ENCODE peak calls at places on chromosome 5, in eight cellular contexts. O, V, L, J, P, I, A and T are unnamed samples.

GRCh38 chr5:136631176-136631575 is 265.8 kb upstream of the TRPC7 start:
- DNase-seq in V (no peak), A (no peak), L (no peak), P (no peak), O (no peak), I (no peak), J (no peak), T (no peak)

GRCh38 chr5:14945021-14945420 is 73.4 kb upstream of the ANKH start:
- DNase-seq in I (peak), V (no peak), J (no peak), O (no peak), L (no peak), P (no peak), A (no peak), T (no peak)

GRCh38 chr5:147956064-147956841 is 49.9 kb upstream of the C5orf46 start:
- DNase-seq in I (no peak), L (no peak), A (no peak), P (no peak), J (no peak), V (no peak), O (no peak), T (no peak)

GRCh38 chr5:39169081-39169480 is 50.3 kb downstream of the FYB1 start:
- DNase-seq in A (no peak), I (no peak), J (no peak), L (no peak), O (no peak), P (no peak), V (no peak), T (no peak)

GRCh38 chr5:149386166-149386565 is 7.1 kb upstream of the IL17B start:
- DNase-seq in O (no peak), A (no peak), V (no peak), L (no peak), I (no peak), J (no peak), P (no peak), T (no peak)

GRCh38 chr5:31119938-31120641 is 73.4 kb upstream of the CDH6 start:
- DNase-seq in P (no peak), V (no peak), O (no peak), J (no peak), A (no peak), L (no peak), I (no peak), T (peak)

GRCh38 chr5:30959238-30959637 is 234.2 kb upstream of the CDH6 start:
- DNase-seq in O (no peak), A (no peak), V (no peak), I (peak), P (no peak), L (no peak), J (no peak), T (no peak)

GRCh38 chr5:54718647-54719046 is 201.1 kb downstream of the SNX18 start:
- DNase-seq in P (peak), V (no peak), A (peak), I (no peak), J (no peak), O (no peak), L (no peak), T (no peak)

GRCh38 chr5:78601622-78602314 is 46.8 kb downstream of the LHFPL2 start:
- DNase-seq in L (no peak), I (peak), P (no peak), A (no peak), J (no peak), O (no peak), V (no peak), T (no peak)

GRCh38 chr5:5793560-5793959 is 371.1 kb downstream of the ICE1 start:
- DNase-seq in O (no peak), A (no peak), I (no peak), V (no peak), P (no peak), J (no peak), L (no peak), T (no peak)

GRCh38 chr5:79844571-79844970 is 146.5 kb downstream of the MTX3 start:
- DNase-seq in J (no peak), O (no peak), V (no peak), P (no peak), A (no peak), I (no peak), L (no peak), T (no peak)

GRCh38 chr5:154627711-154628678 is 127.2 kb upstream of the LARP1 start:
- DNase-seq in A (no peak), V (no peak), O (no peak), J (no peak), I (no peak), P (no peak), L (no peak), T (no peak)

GRCh38 chr5:76602094-76602726 is 21.0 kb downstream of the F2RL2 start:
- DNase-seq in O (no peak), V (no peak), J (no peak), I (peak), P (no peak), A (no peak), L (no peak), T (no peak)

GRCh38 chr5:107112207-107112606 is 558.5 kb downstream of the EFNA5 start:
- DNase-seq in I (no peak), O (no peak), P (no peak), L (no peak), V (no peak), A (no peak), J (no peak), T (no peak)

GRCh38 chr5:15502208-15502607 is 2.2 kb downstream of the FBXL7 start:
- DNase-seq in I (no peak), J (no peak), V (no peak), L (no peak), A (no peak), O (no peak), P (no peak), T (no peak)

GRCh38 chr5:95723632-95724369 is 7.3 kb upstream of the RHOBTB3 start:
- DNase-seq in V (no peak), J (peak), L (no peak), A (peak), O (no peak), I (no peak), P (peak), T (peak)

GRCh38 chr5:1999794-2000193 is 117.1 kb upstream of the IRX4 start:
- DNase-seq in P (no peak), J (no peak), I (no peak), O (no peak), A (no peak), V (no peak), L (no peak), T (no peak)

GRCh38 chr5:58346001-58346400 is 113.9 kb downstream of the PLK2 start:
- DNase-seq in I (no peak), J (no peak), O (no peak), L (no peak), P (no peak), A (no peak), V (no peak), T (no peak)

GRCh38 chr5:115600771-115601170 is 1.5 kb downstream of the TICAM2 start:
- DNase-seq in O (no peak), P (no peak), I (no peak), A (no peak), V (no peak), J (no peak), L (no peak), T (no peak)

GRCh38 chr5:116765441-116765840 is 190.8 kb upstream of the SEMA6A start:
- DNase-seq in I (peak), V (no peak), A (no peak), O (no peak), L (no peak), J (no peak), P (no peak), T (no peak)

GRCh38 chr5:66518753-66519152 is 77.4 kb upstream of the MAST4 start:
- DNase-seq in A (no peak), L (no peak), O (no peak), I (no peak), P (no peak), J (no peak), V (no peak), T (no peak)

GRCh38 chr5:9775339-9775738 is 145.2 kb upstream of the TAS2R1 start:
- DNase-seq in A (no peak), J (no peak), I (no peak), V (no peak), O (no peak), L (no peak), P (no peak), T (no peak)

GRCh38 chr5:33370135-33370472 is 70.7 kb upstream of the TARS1 start:
- DNase-seq in O (no peak), P (no peak), L (no peak), V (no peak), I (no peak), J (no peak), A (no peak), T (peak)

GRCh38 chr5:137583129-137583528 is 84.0 kb upstream of the SPOCK1 start:
- DNase-seq in P (no peak), L (no peak), A (no peak), O (no peak), V (no peak), I (no peak), J (no peak), T (no peak)

GRCh38 chr5:31481531-31481930 is 50.4 kb downstream of the DROSHA start:
- DNase-seq in A (no peak), J (no peak), V (no peak), P (no peak), O (no peak), L (no peak), I (no peak), T (no peak)

GRCh38 chr5:41891066-41891707 is 13.0 kb upstream of the RIMOC1 start:
- DNase-seq in V (no peak), P (no peak), J (peak), I (no peak), L (no peak), A (no peak), O (no peak), T (no peak)

GRCh38 chr5:88203977-88204735 is 64.5 kb downstream of the TMEM161B start:
- DNase-seq in A (no peak), L (no peak), J (no peak), V (no peak), P (no peak), O (no peak), I (no peak), T (no peak)

GRCh38 chr5:163759000-163759730 is 253.7 kb downstream of the MAT2B start:
- DNase-seq in L (no peak), O (no peak), I (no peak), P (no peak), A (no peak), J (no peak), V (no peak), T (no peak)

GRCh38 chr5:163758283-163758711 is 252.9 kb downstream of the MAT2B start:
- DNase-seq in J (no peak), V (no peak), O (no peak), P (no peak), I (no peak), A (no peak), L (no peak), T (no peak)

GRCh38 chr5:163756170-163756569 is 250.8 kb downstream of the MAT2B start:
- DNase-seq in L (no peak), P (no peak), J (no peak), A (no peak), O (no peak), V (no peak), I (no peak), T (no peak)

GRCh38 chr5:163757344-163757743 is 251.9 kb downstream of the MAT2B start:
- DNase-seq in I (no peak), V (no peak), J (no peak), P (no peak), O (no peak), A (no peak), L (no peak), T (no peak)

GRCh38 chr5:163760498-163760897 is 255.1 kb downstream of the MAT2B start:
- DNase-seq in P (no peak), O (no peak), I (no peak), J (no peak), V (no peak), A (no peak), L (no peak), T (peak)
- TF ChIP-seq POLR2A in P (no peak), O (no peak), I (no peak), J (no peak), V (no peak), A (no peak), L (no peak), T (no peak)

GRCh38 chr5:51382759-51383493 is at the start of gene ISL1:
- DNase-seq in I (peak), L (peak), O (no peak), P (peak), V (no peak), J (peak), A (no peak), T (no peak)
- TF ChIP-seq POLR2A in I (no peak), L (peak), O (no peak), P (no peak), V (no peak), J (no peak), A (no peak), T (no peak)

DNA sequence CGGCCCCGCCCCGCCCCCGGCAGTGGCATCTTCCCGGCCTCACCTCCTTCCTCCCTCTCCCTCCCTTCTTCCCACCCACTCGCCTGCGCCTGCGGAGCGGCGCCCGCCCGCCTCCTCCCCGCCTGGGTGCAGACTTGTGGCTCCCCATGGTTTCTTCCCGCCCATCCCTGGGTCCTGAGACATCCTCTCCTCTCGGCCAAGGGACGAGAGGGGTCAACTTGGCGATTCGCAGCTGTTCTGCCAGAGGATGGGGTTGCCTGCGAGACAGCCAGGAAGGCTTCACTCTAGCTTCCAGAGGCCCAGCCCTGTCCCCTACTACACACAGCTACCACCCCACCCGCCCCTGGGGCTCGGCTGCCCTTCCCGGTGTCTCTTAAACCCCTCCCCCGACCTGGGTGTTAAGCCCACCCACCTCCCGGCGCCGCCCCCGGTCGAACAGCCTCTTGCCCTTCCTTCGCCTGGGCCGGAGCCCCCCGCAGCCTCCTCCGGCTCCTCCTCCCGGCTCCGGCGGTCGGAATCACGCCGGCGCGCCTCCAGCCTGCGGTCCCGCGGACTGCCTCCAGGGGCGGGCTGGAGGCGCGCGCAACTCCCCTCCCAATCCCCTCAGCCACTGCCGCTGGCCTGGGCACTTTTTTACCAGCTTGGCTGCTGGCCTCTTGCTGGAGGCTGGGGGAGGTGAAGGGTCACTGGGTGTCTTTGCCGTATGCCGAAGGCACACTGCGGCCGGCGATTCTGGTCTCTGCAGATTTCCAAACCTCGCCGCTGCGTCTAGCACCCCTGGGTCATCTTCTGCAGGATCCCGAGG is 1.9 kb downstream of the JADE2 start:
- DNase-seq in L (peak), O (peak), I (peak), J (peak), V (peak), A (peak), P (peak), T (peak)
- TF ChIP-seq POLR2A in L (peak), O (peak), I (peak), J (no peak), V (peak), A (peak), P (no peak), T (peak)

DNA sequence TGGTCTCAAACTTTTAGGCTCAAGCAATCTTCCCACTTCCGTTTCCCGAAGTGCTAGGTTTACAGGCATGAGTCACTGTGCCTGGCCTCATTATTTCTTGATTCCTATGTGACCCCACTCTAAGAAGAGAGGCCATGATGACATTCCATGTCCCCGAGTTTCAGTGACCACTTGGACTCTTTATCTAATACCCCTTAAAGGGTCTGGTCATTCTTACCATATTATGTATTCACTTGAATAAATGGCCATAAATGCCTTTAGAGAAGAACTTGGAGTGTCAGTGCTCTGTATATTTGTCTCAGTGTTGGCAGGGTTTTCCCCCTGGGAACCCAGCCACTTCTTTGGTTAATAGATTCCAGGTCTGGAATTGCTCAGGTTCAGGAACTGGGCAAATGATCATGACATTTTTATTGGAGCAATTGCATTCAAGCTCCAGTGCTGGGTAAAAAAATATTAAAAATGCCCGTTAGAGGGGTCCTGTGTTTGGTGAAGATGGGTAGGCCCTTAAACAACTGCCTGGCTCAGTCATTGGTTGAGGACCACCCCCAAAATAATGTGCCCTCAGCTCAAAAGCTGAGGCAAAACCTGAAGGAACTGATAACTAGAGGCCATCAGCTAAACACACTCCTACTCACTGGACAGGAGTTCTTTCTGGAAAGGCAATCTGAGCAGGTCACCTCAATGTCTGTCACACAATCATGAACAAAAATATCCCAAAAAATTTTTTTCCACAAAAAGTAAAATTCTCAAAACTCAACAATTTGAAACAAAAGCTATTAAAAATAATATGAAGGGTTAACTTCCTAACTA is 186.6 kb upstream of the ZNF608 start:
- DNase-seq in I (no peak), P (peak), O (no peak), J (no peak), V (no peak), L (peak), A (peak), T (no peak)
- TF ChIP-seq POLR2A in I (no peak), P (no peak), O (no peak), J (no peak), V (no peak), L (no peak), A (no peak), T (no peak)

DNA sequence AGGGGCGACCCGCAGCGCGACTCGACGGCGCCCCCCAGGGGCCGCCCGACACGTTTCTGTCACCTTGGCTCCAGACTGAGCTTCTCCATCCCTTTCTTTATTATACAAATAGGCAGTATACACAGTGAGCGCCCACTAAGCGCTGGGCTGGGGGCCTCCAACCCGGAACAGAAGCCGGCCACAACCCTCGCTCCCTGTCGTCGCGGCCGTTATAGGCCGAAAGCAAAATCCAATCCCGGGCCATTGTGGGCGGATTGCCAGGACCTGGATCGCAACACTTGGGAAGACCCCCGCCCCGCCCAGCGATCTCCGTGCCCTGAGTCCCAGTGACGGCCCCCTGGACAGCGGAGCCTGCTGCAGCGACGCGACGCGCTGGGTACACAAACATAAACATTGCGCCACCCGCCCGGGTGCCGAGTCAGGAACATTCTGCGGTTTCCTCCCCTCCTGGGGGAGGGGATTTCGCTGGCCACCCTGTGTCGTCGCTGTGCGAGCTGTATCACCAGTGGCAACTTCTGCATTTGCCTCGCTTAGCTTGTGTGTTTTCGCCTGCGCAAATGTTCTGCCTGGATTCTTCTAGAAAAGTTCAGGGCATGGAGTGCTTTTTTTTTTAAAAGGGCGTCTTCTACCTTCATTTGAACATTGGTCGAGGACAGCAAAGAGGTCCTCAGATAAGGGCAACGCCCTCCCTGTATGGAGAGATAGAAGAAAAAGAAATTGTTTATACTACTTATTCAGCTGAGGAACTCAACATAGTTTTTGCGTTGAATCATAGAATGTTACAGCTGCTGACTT is 1.3 kb upstream of the DUSP1 start:
- DNase-seq in P (peak), A (peak), V (peak), L (peak), I (peak), O (peak), J (peak), T (peak)
- TF ChIP-seq POLR2A in P (no peak), A (peak), V (no peak), L (peak), I (no peak), O (peak), J (peak), T (peak)

GRCh38 chr5:92460505-92460904 is 1077.4 kb upstream of the ARRDC3 start:
- DNase-seq in I (no peak), P (no peak), J (no peak), O (no peak), V (no peak), A (no peak), L (no peak), T (no peak)

DNA sequence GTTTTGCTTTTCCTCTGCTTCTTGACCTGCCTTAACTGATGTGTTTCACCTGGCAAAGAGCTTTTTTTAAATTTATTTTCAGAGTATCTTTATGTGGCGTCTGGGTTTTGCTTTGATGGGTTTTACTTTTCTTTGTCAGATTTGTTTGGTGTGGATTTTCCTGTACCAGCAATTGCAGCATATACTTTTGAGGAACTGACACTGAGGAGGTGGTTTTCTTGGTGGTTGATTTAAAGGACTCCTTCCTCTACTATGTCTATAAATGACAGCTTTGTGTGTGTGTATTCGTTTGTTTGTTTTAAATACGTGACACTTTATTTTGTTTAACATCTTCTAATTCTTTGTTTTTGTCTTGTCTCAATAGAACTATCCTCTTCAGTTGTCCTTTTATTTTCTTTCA is 1071.9 kb upstream of the ARRDC3 start:
- DNase-seq in V (no peak), O (no peak), A (no peak), I (no peak), P (no peak), J (no peak), L (no peak), T (no peak)
- TF ChIP-seq POLR2A in V (no peak), O (no peak), A (no peak), I (no peak), P (no peak), J (no peak), L (no peak), T (no peak)